ENCODE peak calls at places on chromosomes 2 and 18, in five cellular contexts. L is activated CD4-positive, alpha-beta T cell treated with anti-CD3 and anti-CD28 coated beads, Interleukin-2, amount 50 U/mL, for 1 hour; U is thyroid gland; K is cardiac muscle cell; O is NCI-H1092 treated with DMSO at 0.1 percent for 48 hours. W is an unnamed sample.
A peak's percentile ranks its signal among the peaks of the same experiment; 100 is the strongest.

GRCh38 chr2:131011481-131011880 is 81.8 kb downstream of the FAM168B start:
- DNase-seq in L (no peak), U (no peak), K (no peak), O (no peak), W (no peak)

GRCh38 chr2:43491070-43491639 is 104.7 kb downstream of the THADA start:
- DNase-seq in L (no peak), U (no peak), K (no peak), O (no peak), W (no peak)

GRCh38 chr2:238668426-238668825 is 179.5 kb upstream of the TWIST2 start:
- DNase-seq in L (no peak), U (no peak), K (no peak), O (no peak), W (no peak)

GRCh38 chr2:63589148-63589972 is 597 bp downstream of the MDH1 start:
- DNase-seq in L (no peak), U (no peak), K (no peak), O (peak; percentile 38), W (no peak)

GRCh38 chr2:136932700-136933099 is 167.4 kb downstream of the THSD7B start:
- DNase-seq in L (no peak), U (no peak), K (no peak), O (peak; percentile 24), W (no peak)

GRCh38 chr2:60577884-60578283 is 24.4 kb upstream of the BCL11A start:
- DNase-seq in L (no peak), U (no peak), K (no peak), O (no peak), W (no peak)

GRCh38 chr18:55000529-55000928 is 41.3 kb upstream of the CCDC68 start:
- DNase-seq in L (no peak), U (peak; percentile 3), K (no peak), O (no peak), W (no peak)

GRCh38 chr2:182870227-182870626 is 3.8 kb upstream of the FRZB start:
- DNase-seq in L (no peak), U (no peak), K (no peak), O (peak; percentile 8), W (no peak)

GRCh38 chr2:34545486-34546136 is 946.5 kb upstream of the FAM98A start:
- DNase-seq in L (no peak), U (no peak), K (no peak), O (no peak), W (no peak)